ENCODE peak calls at places on chromosomes 6 and 20, in ten cellular contexts. N, H, B, E, V, L, D, C, F and P are unnamed samples.

GRCh38 chr6:163892814-163893561 is 478.5 kb downstream of the QKI start:
- DNase-seq in D (no peak), N (no peak), C (no peak), V (no peak), F (no peak), E (no peak), B (no peak), H (no peak), L (no peak), P (no peak)

GRCh38 chr6:149320745-149321240 is 3.3 kb downstream of the TAB2 start:
- DNase-seq in D (no peak), B (no peak), C (no peak), H (no peak), F (no peak), V (no peak), L (no peak), E (peak; percentile 24), N (no peak), P (no peak)

GRCh38 chr6:128397996-128398395 is 122.4 kb downstream of the PTPRK start:
- DNase-seq in F (no peak), C (no peak), E (no peak), H (no peak), N (no peak), V (peak; percentile 82), B (no peak), L (no peak), D (no peak), P (no peak)

GRCh38 chr6:81749704-81750103 is 2.8 kb downstream of the TENT5A start:
- DNase-seq in B (no peak), C (no peak), H (no peak), L (no peak), D (no peak), N (no peak), E (peak; percentile 50), V (peak; percentile 64), F (no peak), P (no peak)

GRCh38 chr6:166526937-166527336 is 59.5 kb downstream of the RAMACL start:
- DNase-seq in D (no peak), N (no peak), L (no peak), C (no peak), H (no peak), E (no peak), F (no peak), V (no peak), B (no peak), P (no peak)

GRCh38 chr6:35019171-35019570 is 122.0 kb downstream of the TCP11 start:
- DNase-seq in E (no peak), H (no peak), L (no peak), B (no peak), C (peak; percentile 55), F (no peak), D (no peak), V (no peak), N (no peak), P (no peak)

GRCh38 chr6:136647363-136647763 is 97.1 kb upstream of the MAP7 start:
- DNase-seq in D (peak; percentile 69), C (no peak), E (peak; percentile 86), H (no peak), L (peak; percentile 16), V (peak; percentile 93), F (no peak), N (peak; percentile 10), B (no peak), P (no peak)

GRCh38 chr20:56802805-56803204 is 173.7 kb downstream of the TFAP2C start:
- DNase-seq in D (no peak), F (no peak), V (no peak), N (no peak), H (no peak), B (no peak), C (no peak), E (no peak), L (no peak), P (no peak)

GRCh38 chr6:76026101-76026500 is 46.4 kb downstream of the IMPG1 start:
- DNase-seq in E (no peak), F (no peak), D (no peak), B (no peak), C (no peak), N (no peak), H (peak; percentile 36), V (peak; percentile 2), L (no peak), P (no peak)

GRCh38 chr20:61940491-61940890 is 125.2 kb downstream of the TAF4 start:
- DNase-seq in D (no peak), E (no peak), C (peak; percentile 23), L (no peak), F (no peak), V (no peak), N (no peak), H (no peak), B (no peak), P (peak; percentile 30)

GRCh38 chr20:46368902-46369268 is 37.5 kb downstream of the ELMO2 start:
- DNase-seq in L (no peak), N (no peak), D (no peak), F (no peak), V (peak; percentile 46), E (no peak), B (no peak), H (no peak), C (no peak), P (no peak)

GRCh38 chr6:141956046-141956761 is 176.5 kb upstream of the GJE1 start:
- DNase-seq in D (no peak), F (no peak), L (no peak), N (no peak), B (no peak), C (no peak), E (peak; percentile 18), V (peak; percentile 7), H (no peak), P (peak; percentile 4)